ENCODE peak calls at places on chromosomes 12 and 14, in ten cellular contexts. M is Calu3, F is GM13977, X is mesothelial cell of epicardium, K is GM20000, J is omental fat pad, B is fibroblast of pulmonary artery, R is astrocyte, I is neural progenitor cell, E is AG04449. O is an unnamed sample.

GRCh38 chr14:59208224-59208814 is 19.9 kb downstream of the DAAM1 start:
- DNase-seq in M (no peak), F (no peak), X (no peak), K (no peak), J (no peak), B (peak), R (peak), I (no peak), E (no peak), O (no peak)

GRCh38 chr12:74685385-74685784 is 147.8 kb downstream of the ATXN7L3B start:
- DNase-seq in M (no peak), F (no peak), X (no peak), K (no peak), J (no peak), B (peak), R (no peak), I (no peak), E (no peak), O (no peak)

GRCh38 chr12:104691661-104692334 is 235.1 kb downstream of the CHST11 start:
- DNase-seq in M (no peak), F (no peak), X (no peak), K (no peak), J (no peak), B (no peak), R (no peak), I (no peak), E (no peak), O (no peak)

GRCh38 chr14:61462566-61463195 is 141.3 kb downstream of the PRKCH start:
- DNase-seq in M (no peak), F (no peak), X (no peak), K (no peak), J (no peak), B (peak), R (peak), I (no peak), E (peak), O (no peak)

GRCh38 chr12:22312336-22312735 is 22.2 kb downstream of the ST8SIA1 start:
- DNase-seq in M (peak), F (no peak), X (no peak), K (no peak), J (no peak), B (peak), R (peak), I (peak), E (no peak), O (no peak)

GRCh38 chr12:46942579-46942978 is 116.8 kb upstream of the SLC38A4 start:
- DNase-seq in M (no peak), F (no peak), X (no peak), K (no peak), J (no peak), B (peak), R (peak), I (no peak), E (no peak), O (no peak)

GRCh38 chr12:46523446-46523845 is 150.9 kb upstream of the SLC38A2 start:
- DNase-seq in M (no peak), F (no peak), X (no peak), K (no peak), J (no peak), B (no peak), R (no peak), I (peak), E (no peak), O (no peak)

GRCh38 chr12:52552055-52552454 is 890 bp downstream of the KRT71 start:
- DNase-seq in M (no peak), F (no peak), X (no peak), K (no peak), J (no peak), B (no peak), R (no peak), I (no peak), E (no peak), O (no peak)

GRCh38 chr12:6603095-6603567 is 4.0 kb downstream of the CHD4 start:
- DNase-seq in M (no peak), F (peak), X (no peak), K (no peak), J (no peak), B (peak), R (peak), I (peak), E (no peak), O (peak)

DNA sequence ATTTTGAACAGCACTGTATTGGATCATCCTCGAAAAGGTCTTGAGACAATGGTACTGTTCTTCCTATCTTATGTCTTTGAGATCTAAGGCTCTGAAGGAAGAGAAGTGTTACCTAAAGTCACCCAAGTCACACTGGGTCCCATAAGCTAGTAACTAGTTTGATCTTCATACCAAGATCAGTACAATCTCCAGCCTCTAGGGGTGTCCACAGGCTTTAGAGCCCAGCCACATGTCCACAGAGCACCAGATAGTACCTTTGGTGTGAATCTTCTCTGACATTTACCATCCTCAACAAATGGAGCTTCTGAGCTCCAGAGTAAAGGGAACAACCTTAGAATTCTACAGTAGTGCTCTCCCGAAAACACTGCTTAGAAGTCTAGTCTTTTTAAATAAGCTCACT is 78.7 kb downstream of the KSR2 start:
- DNase-seq in M (no peak), F (peak), X (no peak), K (no peak), J (no peak), B (no peak), R (no peak), I (no peak), E (no peak), O (no peak)
- TF ChIP-seq CTCF in M (no peak), F (no peak), X (no peak), K (no peak), J (no peak), B (no peak), R (no peak), I (peak), E (no peak), O (no peak)

DNA sequence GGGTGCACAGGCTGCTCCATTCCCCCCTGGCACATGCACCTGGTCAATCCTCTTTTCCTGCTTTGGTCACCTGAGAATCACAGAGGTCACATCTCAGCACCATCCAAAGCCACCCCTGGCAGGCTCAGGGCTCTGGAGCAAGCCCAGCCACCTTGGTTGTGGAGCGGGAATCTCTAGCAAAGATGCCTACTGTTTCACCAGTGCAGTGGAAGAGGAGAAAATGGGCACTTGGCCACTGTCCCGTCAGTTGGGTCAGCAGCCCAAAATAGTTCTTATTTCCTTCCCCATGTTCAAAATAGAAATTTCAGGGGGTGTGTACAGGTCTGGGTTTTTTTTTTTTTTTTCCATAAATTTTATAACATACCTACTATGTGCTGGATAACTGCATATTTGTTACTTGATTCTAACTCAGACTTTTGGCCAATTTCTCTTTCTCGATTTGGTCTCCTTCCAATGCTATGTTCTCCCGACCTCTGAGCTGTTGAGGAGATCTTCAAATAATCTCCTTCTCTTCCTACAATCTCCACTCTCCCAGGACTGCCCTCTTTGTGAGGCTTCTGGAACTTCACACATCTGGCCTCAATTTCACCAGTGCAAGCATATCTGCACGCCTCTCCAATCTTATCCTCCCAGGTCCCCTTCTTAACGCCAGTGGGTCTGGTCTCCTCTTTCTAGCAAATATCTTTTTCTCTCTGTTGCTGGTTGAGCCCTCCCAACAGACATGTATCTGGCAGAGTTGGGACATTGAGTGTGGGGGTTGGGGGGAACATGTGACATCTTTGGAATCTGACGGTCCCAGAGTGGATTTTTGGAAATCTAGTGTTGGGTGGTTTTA is 18.1 kb downstream of the RTL1 start:
- DNase-seq in M (no peak), F (no peak), X (no peak), K (no peak), J (no peak), B (no peak), R (no peak), I (no peak), E (no peak), O (no peak)
- TF ChIP-seq CTCF in M (no peak), F (no peak), X (no peak), K (no peak), J (no peak), B (no peak), R (no peak), I (no peak), E (no peak), O (no peak)

DNA sequence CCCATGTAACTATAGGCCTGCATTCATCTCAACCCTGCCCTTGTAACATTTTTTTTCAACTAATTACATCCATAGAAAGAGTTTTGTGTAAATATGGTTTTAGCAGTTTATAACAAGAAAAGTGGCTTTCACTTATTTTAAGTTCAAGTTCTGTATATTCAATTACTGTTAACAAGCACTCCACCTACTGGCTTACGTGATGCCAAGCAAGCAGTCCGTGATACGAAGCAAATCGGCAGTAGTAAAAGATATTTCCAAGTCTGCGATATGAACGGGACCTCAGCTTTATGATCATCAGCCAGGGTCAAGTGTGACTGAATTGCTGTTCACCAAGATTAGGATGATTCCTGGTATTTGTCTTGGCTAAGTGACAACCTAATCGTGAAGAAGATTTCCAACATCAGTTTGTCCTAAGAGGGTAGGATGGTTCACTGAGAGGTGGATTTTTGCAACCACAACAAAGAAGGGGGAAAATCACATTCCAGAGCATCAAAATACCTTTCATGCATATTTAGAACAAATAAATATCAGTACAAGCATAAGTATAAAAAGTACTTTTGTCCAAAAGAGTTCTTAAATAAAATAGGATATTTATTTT is 456.2 kb downstream of the FOXG1 start:
- DNase-seq in M (peak), F (no peak), X (no peak), K (no peak), J (no peak), B (peak), R (peak), I (no peak), E (no peak), O (no peak)
- TF ChIP-seq CTCF in M (peak), F (peak), X (no peak), K (no peak), J (no peak), B (peak), R (peak), I (peak), E (peak), O (no peak)

DNA sequence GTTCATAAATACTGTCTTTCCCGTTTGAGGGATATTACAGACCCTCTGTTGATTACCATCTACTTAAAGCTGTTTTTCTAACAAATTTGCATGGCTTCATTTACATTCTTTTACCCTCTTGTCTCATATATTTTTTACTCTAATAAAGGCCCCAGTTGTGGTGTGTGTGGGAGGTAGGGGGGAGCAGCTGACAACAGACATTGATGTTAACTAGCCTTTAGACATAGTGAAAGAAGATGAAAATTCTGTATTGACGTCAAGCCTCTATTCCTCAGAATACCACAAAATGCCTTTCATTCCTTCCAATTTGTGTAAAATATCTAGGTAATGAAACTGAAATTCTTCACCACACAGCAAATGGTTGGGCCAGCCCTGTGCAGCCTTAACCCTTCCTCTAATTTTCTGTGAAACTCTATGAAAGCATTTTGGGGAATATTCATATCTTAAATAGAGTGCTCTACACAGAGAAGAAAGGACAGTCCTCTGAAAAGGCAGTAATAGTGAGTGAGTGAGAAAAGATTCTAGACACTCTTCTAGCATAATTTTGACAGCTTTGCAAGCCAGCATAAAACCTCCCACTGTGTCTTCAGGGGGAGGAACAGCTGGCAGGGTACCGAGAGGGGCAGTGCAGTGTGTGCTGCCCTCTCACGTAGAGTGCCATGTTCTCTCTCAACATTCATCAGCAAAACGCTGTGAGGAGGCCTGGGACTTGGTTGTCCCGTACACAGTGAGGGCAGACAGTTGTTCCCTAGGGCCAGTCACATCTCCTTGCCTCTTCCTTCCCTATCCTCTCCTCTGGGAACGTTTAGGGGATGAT is 20.1 kb upstream of the CERS5 start:
- DNase-seq in M (no peak), F (peak), X (no peak), K (peak), J (no peak), B (peak), R (peak), I (no peak), E (peak), O (peak)
- TF ChIP-seq CTCF in M (no peak), F (no peak), X (no peak), K (no peak), J (no peak), B (no peak), R (no peak), I (no peak), E (peak), O (no peak)

DNA sequence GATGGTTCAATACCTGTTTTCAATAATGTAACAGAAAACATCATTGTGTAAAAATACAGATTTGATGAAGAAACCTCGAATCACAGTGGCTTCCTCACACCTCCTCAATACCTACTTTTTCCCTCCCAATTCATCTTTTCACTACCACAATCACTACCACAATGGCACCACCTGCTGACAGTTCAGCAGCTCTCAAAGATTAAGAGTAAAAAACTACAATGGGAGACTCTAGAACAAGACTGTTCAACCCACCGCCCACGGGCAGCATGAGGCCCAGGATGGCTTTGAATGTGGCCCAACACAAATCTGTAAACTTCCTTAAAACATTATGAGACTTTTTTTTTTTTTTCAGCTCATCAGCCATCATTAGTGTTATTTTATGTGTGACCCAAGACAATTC is 15.2 kb downstream of the MED6 start:
- DNase-seq in M (no peak), F (no peak), X (no peak), K (peak), J (no peak), B (no peak), R (no peak), I (peak), E (no peak), O (peak)
- TF ChIP-seq CTCF in M (no peak), F (peak), X (no peak), K (no peak), J (no peak), B (no peak), R (no peak), I (no peak), E (peak), O (no peak)

GRCh38 chr12:9033244-9033887 is 44.0 kb downstream of the KLRG1 start:
- DNase-seq in M (no peak), F (no peak), X (no peak), K (no peak), J (no peak), B (no peak), R (no peak), I (no peak), E (no peak), O (no peak)

GRCh38 chr12:9034095-9034494 is 44.7 kb downstream of the KLRG1 start:
- DNase-seq in M (no peak), F (no peak), X (no peak), K (no peak), J (no peak), B (no peak), R (no peak), I (no peak), E (no peak), O (no peak)

GRCh38 chr12:9036227-9036626 is 46.9 kb downstream of the KLRG1 start:
- DNase-seq in M (no peak), F (no peak), X (no peak), K (no peak), J (no peak), B (no peak), R (no peak), I (no peak), E (no peak), O (no peak)

GRCh38 chr12:9030776-9031175 is 41.4 kb downstream of the KLRG1 start:
- DNase-seq in M (no peak), F (no peak), X (no peak), K (no peak), J (no peak), B (no peak), R (no peak), I (peak), E (no peak), O (no peak)

GRCh38 chr12:9032202-9032964 is 43.0 kb downstream of the KLRG1 start:
- DNase-seq in M (no peak), F (peak), X (no peak), K (no peak), J (no peak), B (no peak), R (no peak), I (no peak), E (no peak), O (no peak)
- TF ChIP-seq CTCF in M (no peak), F (peak), X (no peak), K (no peak), J (no peak), B (no peak), R (no peak), I (no peak), E (no peak), O (no peak)

DNA sequence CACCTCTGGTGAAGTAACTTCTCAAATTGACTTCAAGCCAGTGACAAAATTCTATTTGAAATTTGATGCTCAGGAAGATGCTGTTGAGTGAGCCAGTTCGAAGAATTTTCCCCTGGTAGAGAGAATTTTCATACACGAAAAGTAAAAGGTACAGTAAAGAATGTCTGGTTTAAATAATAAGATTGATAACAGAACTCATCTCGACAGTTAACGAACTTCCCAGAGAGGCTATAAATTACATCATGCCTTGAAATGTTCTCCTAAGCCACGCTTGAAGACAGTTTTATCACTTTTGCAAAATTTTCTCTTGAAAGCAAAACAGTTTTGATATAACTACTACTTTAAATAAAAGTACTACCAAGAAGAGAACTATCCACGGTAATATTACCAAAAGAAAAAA is 14.4 kb upstream of the OR11G2 start:
- DNase-seq in M (no peak), F (no peak), X (no peak), K (no peak), J (no peak), B (no peak), R (no peak), I (no peak), E (no peak), O (no peak)
- TF ChIP-seq CTCF in M (no peak), F (no peak), X (no peak), K (no peak), J (no peak), B (no peak), R (no peak), I (no peak), E (no peak), O (no peak)

GRCh38 chr14:23910081-23910875 is 43.3 kb upstream of the DHRS4 start:
- DNase-seq in M (peak), F (peak), X (no peak), K (peak), J (no peak), B (peak), R (peak), I (peak), E (peak), O (peak)

GRCh38 chr14:23915559-23915958 is 38.0 kb upstream of the DHRS4 start:
- DNase-seq in M (no peak), F (no peak), X (no peak), K (no peak), J (no peak), B (no peak), R (no peak), I (no peak), E (no peak), O (no peak)

GRCh38 chr14:23916446-23916845 is 37.1 kb upstream of the DHRS4 start:
- DNase-seq in M (no peak), F (no peak), X (no peak), K (no peak), J (no peak), B (no peak), R (no peak), I (no peak), E (no peak), O (no peak)

GRCh38 chr14:23916038-23916437 is 37.5 kb upstream of the DHRS4 start:
- DNase-seq in M (no peak), F (no peak), X (no peak), K (no peak), J (no peak), B (peak), R (no peak), I (no peak), E (no peak), O (no peak)

DNA sequence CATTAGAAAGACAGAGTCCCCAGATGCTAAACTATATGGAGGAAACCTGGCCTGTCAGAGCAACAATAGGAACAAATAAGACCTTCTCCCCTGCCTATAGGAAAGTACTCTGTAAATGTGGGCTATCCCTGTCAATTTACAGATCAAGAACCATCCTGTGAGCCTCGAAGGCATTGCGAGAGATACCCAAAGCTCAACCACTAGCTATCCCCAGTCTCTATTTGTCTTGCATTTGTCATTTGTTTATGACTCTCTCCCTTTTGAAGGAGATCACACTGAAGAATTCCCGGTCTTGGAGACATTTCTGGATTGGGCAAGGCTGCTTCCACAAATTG is 42.7 kb upstream of the DHRS4 start:
- DNase-seq in M (no peak), F (no peak), X (no peak), K (no peak), J (no peak), B (no peak), R (no peak), I (no peak), E (no peak), O (no peak)
- TF ChIP-seq CTCF in M (peak), F (no peak), X (no peak), K (no peak), J (no peak), B (no peak), R (no peak), I (no peak), E (no peak), O (peak)